ENCODE peak calls at places on chromosomes 11 and 22, in nine cellular contexts. One of them, this sample, is unnamed.

GRCh38 chr11:64728757-64729365 is 5.9 kb upstream of the NRXN2 start:
- DNase-seq in NB4: no peak
- DNase-seq in A673: no peak
- DNase-seq in foreskin fibroblast: no peak
- DNase-seq in AG10803: no peak
- DNase-seq in psoas muscle: no peak
- DNase-seq in kidney epithelial cell: no peak
- DNase-seq in fibroblast of lung: no peak
- DNase-seq in ovary: no peak
- DNase-seq in this sample: no peak

GRCh38 chr11:69463181-69463891 is 18.1 kb upstream of the LINC01488 start:
- DNase-seq in NB4: peak
- DNase-seq in A673: no peak
- DNase-seq in foreskin fibroblast: peak
- DNase-seq in AG10803: peak
- DNase-seq in psoas muscle: peak
- DNase-seq in kidney epithelial cell: no peak
- DNase-seq in fibroblast of lung: peak
- DNase-seq in ovary: no peak
- DNase-seq in this sample: peak

GRCh38 chr11:44110231-44110679 is 14.8 kb downstream of the EXT2 start:
- DNase-seq in NB4: peak
- DNase-seq in A673: peak
- DNase-seq in foreskin fibroblast: no peak
- DNase-seq in AG10803: peak
- DNase-seq in psoas muscle: no peak
- DNase-seq in kidney epithelial cell: no peak
- DNase-seq in fibroblast of lung: peak
- DNase-seq in ovary: peak
- DNase-seq in this sample: peak

GRCh38 chr11:104122008-104122635 is 41.8 kb downstream of the PDGFD start:
- DNase-seq in NB4: no peak
- DNase-seq in A673: no peak
- DNase-seq in foreskin fibroblast: no peak
- DNase-seq in AG10803: no peak
- DNase-seq in psoas muscle: no peak
- DNase-seq in kidney epithelial cell: no peak
- DNase-seq in fibroblast of lung: no peak
- DNase-seq in ovary: no peak
- DNase-seq in this sample: no peak

GRCh38 chr22:47090591-47091240 is 328.3 kb downstream of the TBC1D22A start:
- DNase-seq in NB4: no peak
- DNase-seq in A673: peak
- DNase-seq in foreskin fibroblast: peak
- DNase-seq in AG10803: peak
- DNase-seq in psoas muscle: no peak
- DNase-seq in kidney epithelial cell: no peak
- DNase-seq in fibroblast of lung: peak
- DNase-seq in ovary: no peak
- DNase-seq in this sample: peak

GRCh38 chr22:18033204-18033998 is 9.0 kb upstream of the MICAL3 start:
- DNase-seq in NB4: no peak
- DNase-seq in A673: no peak
- DNase-seq in foreskin fibroblast: peak
- DNase-seq in AG10803: peak
- DNase-seq in psoas muscle: no peak
- DNase-seq in kidney epithelial cell: no peak
- DNase-seq in fibroblast of lung: peak
- DNase-seq in ovary: no peak
- DNase-seq in this sample: no peak

GRCh38 chr11:45354976-45355705 is 69.0 kb upstream of the SYT13 start:
- DNase-seq in NB4: no peak
- DNase-seq in A673: peak
- DNase-seq in foreskin fibroblast: peak
- DNase-seq in AG10803: peak
- DNase-seq in psoas muscle: peak
- DNase-seq in kidney epithelial cell: peak
- DNase-seq in fibroblast of lung: peak
- DNase-seq in ovary: peak
- DNase-seq in this sample: peak

GRCh38 chr11:108198833-108199232 is 23.6 kb downstream of the NPAT start:
- DNase-seq in NB4: no peak
- DNase-seq in A673: no peak
- DNase-seq in foreskin fibroblast: no peak
- DNase-seq in AG10803: no peak
- DNase-seq in psoas muscle: peak
- DNase-seq in kidney epithelial cell: no peak
- DNase-seq in fibroblast of lung: no peak
- DNase-seq in ovary: no peak
- DNase-seq in this sample: no peak

GRCh38 chr22:30245181-30245984 is 1.2 kb downstream of the LIF start:
- DNase-seq in NB4: no peak
- DNase-seq in A673: no peak
- DNase-seq in foreskin fibroblast: no peak
- DNase-seq in AG10803: no peak
- DNase-seq in psoas muscle: no peak
- DNase-seq in kidney epithelial cell: no peak
- DNase-seq in fibroblast of lung: no peak
- DNase-seq in ovary: no peak
- DNase-seq in this sample: no peak

GRCh38 chr11:78163828-78164227 is 24.4 kb upstream of the ALG8 start:
- DNase-seq in NB4: no peak
- DNase-seq in A673: no peak
- DNase-seq in foreskin fibroblast: no peak
- DNase-seq in AG10803: no peak
- DNase-seq in psoas muscle: no peak
- DNase-seq in kidney epithelial cell: no peak
- DNase-seq in fibroblast of lung: no peak
- DNase-seq in ovary: peak
- DNase-seq in this sample: no peak

GRCh38 chr11:75626692-75627536 is 41.9 kb downstream of the MAP6 start:
- DNase-seq in NB4: no peak
- DNase-seq in A673: peak
- DNase-seq in foreskin fibroblast: peak
- DNase-seq in AG10803: peak
- DNase-seq in psoas muscle: no peak
- DNase-seq in kidney epithelial cell: no peak
- DNase-seq in fibroblast of lung: peak
- DNase-seq in ovary: no peak
- DNase-seq in this sample: peak

GRCh38 chr11:46527586-46527985 is 66.2 kb downstream of the AMBRA1 start:
- DNase-seq in NB4: no peak
- DNase-seq in A673: no peak
- DNase-seq in foreskin fibroblast: no peak
- DNase-seq in AG10803: no peak
- DNase-seq in psoas muscle: no peak
- DNase-seq in kidney epithelial cell: no peak
- DNase-seq in fibroblast of lung: no peak
- DNase-seq in ovary: no peak
- DNase-seq in this sample: no peak
- TF ChIP-seq CTCF in NB4: no peak
- TF ChIP-seq CTCF in A673: no peak
- TF ChIP-seq CTCF in foreskin fibroblast: no peak
- TF ChIP-seq CTCF in AG10803: no peak
- TF ChIP-seq CTCF in psoas muscle: no peak
- TF ChIP-seq CTCF in kidney epithelial cell: no peak
- TF ChIP-seq CTCF in fibroblast of lung: no peak
- TF ChIP-seq CTCF in ovary: no peak
- TF ChIP-seq CTCF in this sample: no peak

GRCh38 chr11:119432484-119433368 is 9.8 kb upstream of the THY1 start:
- DNase-seq in NB4: no peak
- DNase-seq in A673: peak
- DNase-seq in foreskin fibroblast: peak
- DNase-seq in AG10803: peak
- DNase-seq in psoas muscle: no peak
- DNase-seq in kidney epithelial cell: peak
- DNase-seq in fibroblast of lung: peak
- DNase-seq in ovary: no peak
- DNase-seq in this sample: peak

GRCh38 chr11:119436093-119436492 is 13.1 kb upstream of the THY1 start:
- DNase-seq in NB4: no peak
- DNase-seq in A673: no peak
- DNase-seq in foreskin fibroblast: no peak
- DNase-seq in AG10803: no peak
- DNase-seq in psoas muscle: no peak
- DNase-seq in kidney epithelial cell: no peak
- DNase-seq in fibroblast of lung: no peak
- DNase-seq in ovary: no peak
- DNase-seq in this sample: no peak

GRCh38 chr11:119431523-119431922 is 8.6 kb upstream of the THY1 start:
- DNase-seq in NB4: no peak
- DNase-seq in A673: no peak
- DNase-seq in foreskin fibroblast: no peak
- DNase-seq in AG10803: no peak
- DNase-seq in psoas muscle: no peak
- DNase-seq in kidney epithelial cell: no peak
- DNase-seq in fibroblast of lung: no peak
- DNase-seq in ovary: no peak
- DNase-seq in this sample: no peak

GRCh38 chr11:119434531-119435330 is 11.8 kb upstream of the THY1 start:
- DNase-seq in NB4: no peak
- DNase-seq in A673: no peak
- DNase-seq in foreskin fibroblast: no peak
- DNase-seq in AG10803: no peak
- DNase-seq in psoas muscle: no peak
- DNase-seq in kidney epithelial cell: no peak
- DNase-seq in fibroblast of lung: no peak
- DNase-seq in ovary: no peak
- DNase-seq in this sample: no peak

DNA sequence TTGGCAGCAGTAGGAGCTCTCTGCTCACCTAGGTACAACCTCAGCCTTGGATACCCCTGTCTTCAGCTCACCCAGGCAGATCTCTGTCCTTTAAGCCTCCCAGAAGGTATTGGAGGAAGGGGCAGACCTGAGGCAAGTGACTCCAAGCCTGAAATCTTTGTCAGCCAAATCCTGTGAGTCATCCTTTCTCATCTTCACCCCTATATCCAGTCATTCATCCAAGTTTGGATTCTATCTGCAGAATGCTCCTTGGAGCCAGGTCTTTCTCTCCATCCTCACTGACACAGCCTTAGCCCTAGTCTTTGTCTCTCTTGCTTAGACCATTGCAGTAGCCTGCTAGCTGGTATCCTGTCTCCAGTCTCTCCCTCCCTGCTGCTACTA is 10.4 kb upstream of the THY1 start:
- DNase-seq in NB4: no peak
- DNase-seq in A673: peak
- DNase-seq in foreskin fibroblast: peak
- DNase-seq in AG10803: peak
- DNase-seq in psoas muscle: no peak
- DNase-seq in kidney epithelial cell: no peak
- DNase-seq in fibroblast of lung: peak
- DNase-seq in ovary: no peak
- DNase-seq in this sample: no peak
- H3K4me3 ChIP-seq in NB4: no peak
- H3K4me3 ChIP-seq in A673: no peak
- H3K4me3 ChIP-seq in foreskin fibroblast: peak
- H3K4me3 ChIP-seq in AG10803: peak
- H3K4me3 ChIP-seq in psoas muscle: no peak
- H3K4me3 ChIP-seq in kidney epithelial cell: no peak
- H3K4me3 ChIP-seq in fibroblast of lung: no peak
- H3K4me3 ChIP-seq in ovary: no peak
- H3K4me3 ChIP-seq in this sample: no peak

DNA sequence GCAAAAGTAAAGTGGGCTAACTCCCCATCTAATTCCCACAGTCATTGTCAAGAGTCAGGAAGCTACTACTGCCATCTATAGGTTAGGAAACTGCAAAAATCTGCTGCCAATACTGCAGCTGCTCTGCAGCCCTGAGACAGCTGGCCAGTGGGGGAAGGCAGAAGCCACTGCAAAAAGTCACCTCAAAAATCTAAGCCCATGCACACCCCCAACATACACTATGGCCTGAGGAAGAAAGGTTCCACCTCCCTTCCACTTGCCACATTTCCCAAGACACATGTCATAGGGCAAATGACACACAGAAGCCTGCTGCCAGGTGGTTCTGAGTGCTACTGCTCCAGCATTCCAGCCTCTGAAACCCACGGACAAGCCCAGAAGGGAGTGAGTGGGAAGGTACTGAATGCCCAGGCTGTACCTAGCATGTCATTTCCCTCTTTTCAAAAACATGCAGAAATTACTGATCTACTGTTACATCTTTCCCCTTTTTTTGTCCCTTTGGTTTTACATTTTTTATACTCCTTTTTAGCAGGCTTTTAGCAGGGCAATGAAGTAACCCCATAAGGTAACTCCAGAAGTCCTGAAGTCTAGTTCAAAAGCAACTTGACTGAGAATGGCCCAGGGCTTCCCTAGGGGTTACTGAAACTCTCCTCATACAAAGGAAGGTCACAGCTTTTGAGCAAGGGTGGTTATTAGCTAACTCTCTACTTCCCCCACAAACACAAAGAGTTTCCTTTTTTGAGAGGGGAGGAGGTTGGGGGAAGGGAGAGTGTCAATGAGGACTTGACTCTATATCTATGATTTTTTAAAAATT is 36.8 kb downstream of the DGCR2 start:
- DNase-seq in NB4: peak
- DNase-seq in A673: peak
- DNase-seq in foreskin fibroblast: peak
- DNase-seq in AG10803: peak
- DNase-seq in psoas muscle: no peak
- DNase-seq in kidney epithelial cell: no peak
- DNase-seq in fibroblast of lung: peak
- DNase-seq in ovary: no peak
- DNase-seq in this sample: peak
- TF ChIP-seq CTCF in NB4: peak
- TF ChIP-seq CTCF in A673: peak
- TF ChIP-seq CTCF in foreskin fibroblast: peak
- TF ChIP-seq CTCF in AG10803: peak
- TF ChIP-seq CTCF in psoas muscle: no peak
- TF ChIP-seq CTCF in kidney epithelial cell: peak
- TF ChIP-seq CTCF in fibroblast of lung: peak
- TF ChIP-seq CTCF in ovary: no peak
- TF ChIP-seq CTCF in this sample: peak

GRCh38 chr11:111513240-111513605 is 1.0 kb upstream of the BTG4 start:
- DNase-seq in NB4: no peak
- DNase-seq in A673: no peak
- DNase-seq in foreskin fibroblast: no peak
- DNase-seq in AG10803: no peak
- DNase-seq in psoas muscle: no peak
- DNase-seq in kidney epithelial cell: no peak
- DNase-seq in fibroblast of lung: no peak
- DNase-seq in ovary: no peak
- DNase-seq in this sample: no peak

GRCh38 chr11:111512296-111513239 is at the start of gene BTG4:
- DNase-seq in NB4: no peak
- DNase-seq in A673: peak
- DNase-seq in foreskin fibroblast: peak
- DNase-seq in AG10803: peak
- DNase-seq in psoas muscle: no peak
- DNase-seq in kidney epithelial cell: no peak
- DNase-seq in fibroblast of lung: peak
- DNase-seq in ovary: no peak
- DNase-seq in this sample: no peak

GRCh38 chr11:111510311-111510710 is 1.9 kb downstream of the BTG4 start:
- DNase-seq in NB4: no peak
- DNase-seq in A673: no peak
- DNase-seq in foreskin fibroblast: no peak
- DNase-seq in AG10803: peak
- DNase-seq in psoas muscle: no peak
- DNase-seq in kidney epithelial cell: no peak
- DNase-seq in fibroblast of lung: peak
- DNase-seq in ovary: no peak
- DNase-seq in this sample: no peak

GRCh38 chr11:111515591-111515990 is 1.0 kb downstream of the HOATZ start:
- DNase-seq in NB4: no peak
- DNase-seq in A673: peak
- DNase-seq in foreskin fibroblast: no peak
- DNase-seq in AG10803: no peak
- DNase-seq in psoas muscle: no peak
- DNase-seq in kidney epithelial cell: no peak
- DNase-seq in fibroblast of lung: no peak
- DNase-seq in ovary: no peak
- DNase-seq in this sample: no peak

GRCh38 chr11:111514216-111515031 is at the start of gene HOATZ:
- DNase-seq in NB4: no peak
- DNase-seq in A673: peak
- DNase-seq in foreskin fibroblast: no peak
- DNase-seq in AG10803: no peak
- DNase-seq in psoas muscle: no peak
- DNase-seq in kidney epithelial cell: no peak
- DNase-seq in fibroblast of lung: peak
- DNase-seq in ovary: no peak
- DNase-seq in this sample: no peak
- H3K4me3 ChIP-seq in NB4: no peak
- H3K4me3 ChIP-seq in A673: peak
- H3K4me3 ChIP-seq in foreskin fibroblast: peak
- H3K4me3 ChIP-seq in AG10803: peak
- H3K4me3 ChIP-seq in psoas muscle: peak
- H3K4me3 ChIP-seq in kidney epithelial cell: peak
- H3K4me3 ChIP-seq in fibroblast of lung: peak
- H3K4me3 ChIP-seq in ovary: no peak
- H3K4me3 ChIP-seq in this sample: no peak

This sample was measured in fibroblast of villous mesenchyme.